ENCODE peak calls at places on chromosome 15, in four cellular contexts. One of them, this sample, is unnamed. For H3K4me1, the result is how much of the 10 kb centered on the place peaks cover.

GRCh38 chr15:68364028-68364659 is 67.8 kb downstream of the ITGA11 start:
- DNase-seq in Karpas-422: no peak
- DNase-seq in body of pancreas: no peak
- DNase-seq in heart left ventricle: peak
- DNase-seq in this sample: no peak

GRCh38 chr15:50884583-50884982 is 23.9 kb upstream of the AP4E1 start:
- DNase-seq in body of pancreas: no peak
- DNase-seq in heart left ventricle: no peak
- DNase-seq in Karpas-422: no peak
- DNase-seq in this sample: no peak

GRCh38 chr15:45892182-45892581 is 257.4 kb downstream of the SQOR start:
- DNase-seq in heart left ventricle: no peak
- DNase-seq in Karpas-422: no peak
- DNase-seq in body of pancreas: peak
- DNase-seq in this sample: no peak

GRCh38 chr15:45338417-45338816 is 39.9 kb downstream of the GATM start:
- DNase-seq in body of pancreas: no peak
- DNase-seq in Karpas-422: no peak
- DNase-seq in heart left ventricle: no peak
- DNase-seq in this sample: no peak

GRCh38 chr15:70555713-70556112 is 207.6 kb downstream of the UACA start:
- DNase-seq in body of pancreas: no peak
- DNase-seq in heart left ventricle: no peak
- DNase-seq in Karpas-422: no peak
- DNase-seq in this sample: no peak

GRCh38 chr15:98740295-98740694 is 92.0 kb downstream of the IGF1R start:
- DNase-seq in heart left ventricle: no peak
- DNase-seq in Karpas-422: no peak
- DNase-seq in body of pancreas: no peak
- DNase-seq in this sample: no peak

GRCh38 chr15:89630260-89630659 is 25.0 kb downstream of the KIF7 start:
- DNase-seq in Karpas-422: no peak
- DNase-seq in heart left ventricle: no peak
- DNase-seq in body of pancreas: no peak
- DNase-seq in this sample: no peak

GRCh38 chr15:65377105-65377975 is 462 bp downstream of the IGDCC3 start:
- DNase-seq in heart left ventricle: no peak
- DNase-seq in Karpas-422: no peak
- DNase-seq in body of pancreas: no peak
- DNase-seq in this sample: no peak

GRCh38 chr15:75036269-75036668 is 12.9 kb downstream of the PPCDC start:
- DNase-seq in body of pancreas: peak
- DNase-seq in Karpas-422: no peak
- DNase-seq in heart left ventricle: no peak
- DNase-seq in this sample: no peak

GRCh38 chr15:85929786-85930185 is 135.1 kb upstream of the KLHL25 start:
- DNase-seq in Karpas-422: no peak
- DNase-seq in body of pancreas: no peak
- DNase-seq in heart left ventricle: no peak
- DNase-seq in this sample: no peak

GRCh38 chr15:26179906-26180305 is 316.8 kb upstream of the ATP10A start:
- DNase-seq in body of pancreas: no peak
- DNase-seq in Karpas-422: no peak
- DNase-seq in heart left ventricle: no peak
- DNase-seq in this sample: no peak

GRCh38 chr15:89371145-89372044 is 36.8 kb upstream of the POLG start:
- DNase-seq in body of pancreas: no peak
- DNase-seq in Karpas-422: no peak
- DNase-seq in heart left ventricle: no peak
- DNase-seq in this sample: no peak

GRCh38 chr15:69390575-69390974 is 23.6 kb upstream of the KIF23 start:
- DNase-seq in heart left ventricle: no peak
- DNase-seq in Karpas-422: no peak
- DNase-seq in body of pancreas: no peak
- DNase-seq in this sample: no peak

GRCh38 chr15:63070681-63071129 is 28.2 kb downstream of the TPM1 start:
- DNase-seq in Karpas-422: no peak
- DNase-seq in body of pancreas: no peak
- DNase-seq in heart left ventricle: no peak
- DNase-seq in this sample: no peak
- H3K4me1 ChIP-seq in Karpas-422: under half
- H3K4me1 ChIP-seq in body of pancreas: under half
- H3K4me1 ChIP-seq in heart left ventricle: under half
- H3K4me1 ChIP-seq in this sample: under half

DNA sequence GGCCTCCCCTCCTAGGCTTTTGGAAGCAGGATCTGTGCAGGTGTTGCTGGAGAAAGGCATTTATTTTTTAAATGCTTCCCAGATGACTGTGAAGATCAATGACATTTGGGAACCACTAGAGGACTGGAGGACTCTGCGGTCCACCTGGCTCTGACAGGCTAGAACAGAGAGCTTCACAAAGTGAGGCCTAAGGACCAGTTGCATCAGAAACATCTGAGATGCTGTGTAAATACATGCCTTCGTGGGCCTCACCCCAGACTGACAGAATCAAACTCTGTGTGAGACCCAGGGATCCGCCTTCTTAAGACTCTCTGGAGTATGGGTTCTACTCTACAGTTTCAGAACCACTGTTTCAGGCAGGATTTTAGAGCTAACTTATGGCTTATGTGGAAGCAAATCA is 105.0 kb upstream of the ICE2 start:
- DNase-seq in body of pancreas: no peak
- DNase-seq in heart left ventricle: no peak
- DNase-seq in Karpas-422: peak
- DNase-seq in this sample: no peak
- H3K4me1 ChIP-seq in body of pancreas: half or more
- H3K4me1 ChIP-seq in heart left ventricle: under half
- H3K4me1 ChIP-seq in Karpas-422: under half
- H3K4me1 ChIP-seq in this sample: under half

GRCh38 chr15:31367021-31367729 is 40.5 kb downstream of the KLF13 start:
- DNase-seq in heart left ventricle: no peak
- DNase-seq in Karpas-422: no peak
- DNase-seq in body of pancreas: peak
- DNase-seq in this sample: no peak
- H3K4me1 ChIP-seq in heart left ventricle: half or more
- H3K4me1 ChIP-seq in Karpas-422: under half
- H3K4me1 ChIP-seq in body of pancreas: half or more
- H3K4me1 ChIP-seq in this sample: under half

GRCh38 chr15:67096536-67097294 is 31.3 kb downstream of the SMAD3 start:
- DNase-seq in Karpas-422: peak
- DNase-seq in body of pancreas: no peak
- DNase-seq in heart left ventricle: no peak
- DNase-seq in this sample: no peak

GRCh38 chr15:67097893-67098740 is 32.7 kb downstream of the SMAD3 start:
- DNase-seq in Karpas-422: no peak
- DNase-seq in heart left ventricle: peak
- DNase-seq in body of pancreas: no peak
- DNase-seq in this sample: no peak

GRCh38 chr15:67097424-67097823 is 32.0 kb downstream of the SMAD3 start:
- DNase-seq in Karpas-422: no peak
- DNase-seq in body of pancreas: no peak
- DNase-seq in heart left ventricle: no peak
- DNase-seq in this sample: no peak

GRCh38 chr15:67094001-67094826 is 28.8 kb downstream of the SMAD3 start:
- DNase-seq in Karpas-422: peak
- DNase-seq in heart left ventricle: no peak
- DNase-seq in body of pancreas: no peak
- DNase-seq in this sample: no peak

DNA sequence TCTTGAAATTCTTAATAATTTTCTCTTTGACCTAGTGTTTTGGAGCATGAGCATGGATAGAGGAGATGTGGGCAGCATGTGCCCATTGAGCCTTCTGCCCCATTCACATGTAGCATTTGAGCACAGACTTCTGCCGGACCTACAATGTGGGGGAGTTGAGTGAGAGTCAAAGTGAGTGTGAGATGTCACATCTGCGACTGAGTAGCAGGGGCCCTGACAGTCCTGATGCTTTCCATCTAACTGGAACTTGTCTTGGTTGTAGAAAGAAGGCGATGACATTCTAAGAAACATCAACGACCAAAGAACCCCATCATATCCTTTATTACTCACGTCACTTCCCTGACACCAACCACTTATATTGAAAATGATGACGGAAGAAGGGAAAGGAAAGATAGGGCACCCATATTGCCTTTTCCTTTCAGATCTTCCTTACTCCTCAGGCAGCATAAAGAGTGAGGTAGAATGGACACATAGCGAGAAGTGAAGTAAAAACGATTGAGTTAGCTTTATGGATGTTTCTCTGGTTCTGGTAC is 30.5 kb downstream of the SMAD3 start:
- DNase-seq in body of pancreas: no peak
- DNase-seq in heart left ventricle: no peak
- DNase-seq in Karpas-422: peak
- DNase-seq in this sample: no peak
- H3K4me1 ChIP-seq in body of pancreas: under half
- H3K4me1 ChIP-seq in heart left ventricle: under half
- H3K4me1 ChIP-seq in Karpas-422: half or more
- H3K4me1 ChIP-seq in this sample: under half

DNA sequence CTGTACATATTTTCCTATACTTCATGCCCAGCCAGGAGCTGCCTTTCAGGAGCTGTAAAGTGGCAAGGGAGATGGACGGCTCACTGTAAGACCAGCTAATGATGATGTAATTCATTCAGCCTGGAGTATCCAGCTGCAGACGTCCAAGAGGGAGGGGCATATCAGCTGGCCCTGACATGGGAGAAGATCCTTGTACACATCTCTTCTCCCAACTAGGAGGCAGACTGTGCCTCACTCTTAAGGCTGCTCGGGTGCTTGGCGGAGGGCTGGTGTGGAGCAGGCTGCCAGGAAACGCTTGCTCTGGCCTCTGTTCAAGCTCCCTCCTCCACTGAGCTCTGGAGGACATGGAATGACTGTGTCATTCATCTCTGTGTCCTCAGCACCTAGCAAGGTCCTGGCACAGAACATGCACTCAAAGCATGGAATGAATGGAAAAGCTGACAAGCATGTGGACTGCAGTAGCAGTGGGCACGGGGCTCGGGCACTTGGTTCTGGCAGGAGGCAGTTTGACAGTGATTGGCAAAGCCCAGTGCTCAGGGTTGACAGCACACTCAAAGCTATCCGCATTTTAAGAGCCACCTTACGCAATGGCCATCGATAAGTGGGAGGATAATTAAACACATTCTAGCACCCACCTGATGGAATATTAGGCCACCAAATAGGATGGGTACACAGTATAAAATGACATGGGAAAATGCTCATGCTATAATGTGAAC is 72.4 kb downstream of the TBC1D2B start:
- DNase-seq in heart left ventricle: peak
- DNase-seq in body of pancreas: peak
- DNase-seq in Karpas-422: no peak
- DNase-seq in this sample: no peak
- H3K4me1 ChIP-seq in heart left ventricle: under half
- H3K4me1 ChIP-seq in body of pancreas: half or more
- H3K4me1 ChIP-seq in Karpas-422: under half
- H3K4me1 ChIP-seq in this sample: under half

GRCh38 chr15:60395276-60396011 is 2.3 kb downstream of the ANXA2 start:
- DNase-seq in heart left ventricle: no peak
- DNase-seq in Karpas-422: no peak
- DNase-seq in body of pancreas: no peak
- DNase-seq in this sample: no peak
- H3K4me1 ChIP-seq in heart left ventricle: half or more
- H3K4me1 ChIP-seq in Karpas-422: under half
- H3K4me1 ChIP-seq in body of pancreas: half or more
- H3K4me1 ChIP-seq in this sample: half or more

DNA sequence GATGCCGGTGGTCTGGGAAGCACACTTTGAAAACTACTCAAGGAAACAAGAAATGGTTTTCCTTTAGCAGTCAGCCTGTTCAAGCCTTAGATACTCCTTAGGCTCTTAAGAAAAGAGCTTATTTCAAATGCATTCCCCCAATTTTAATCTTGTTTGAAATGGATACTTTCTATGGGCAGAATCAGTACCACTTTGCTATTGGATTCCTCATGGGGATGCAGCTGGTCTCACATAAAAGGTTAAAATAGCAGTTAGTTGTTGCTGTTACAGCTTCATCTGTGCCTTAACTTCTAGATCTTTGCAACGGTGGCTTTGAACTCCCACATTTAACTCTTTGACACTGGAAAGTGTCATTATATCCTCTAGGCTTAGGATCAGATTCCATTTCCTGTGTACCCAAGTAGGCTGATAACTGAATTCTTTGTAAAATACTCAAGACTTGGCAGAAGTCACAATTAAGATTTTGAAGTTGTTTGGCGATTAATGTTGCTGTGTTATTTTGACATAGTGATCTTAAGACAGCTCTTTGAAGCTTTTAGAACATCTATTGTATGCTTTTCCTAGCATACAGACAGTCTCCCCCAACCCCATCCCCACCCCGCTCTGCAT is 2.2 kb downstream of the THBS1 start:
- DNase-seq in Karpas-422: no peak
- DNase-seq in body of pancreas: no peak
- DNase-seq in heart left ventricle: no peak
- DNase-seq in this sample: no peak
- H3K4me1 ChIP-seq in Karpas-422: under half
- H3K4me1 ChIP-seq in body of pancreas: under half
- H3K4me1 ChIP-seq in heart left ventricle: under half
- H3K4me1 ChIP-seq in this sample: under half

GRCh38 chr15:79089890-79090486 is 592 bp downstream of the RASGRF1 start:
- DNase-seq in heart left ventricle: no peak
- DNase-seq in Karpas-422: no peak
- DNase-seq in body of pancreas: no peak
- DNase-seq in this sample: no peak
- H3K4me1 ChIP-seq in heart left ventricle: under half
- H3K4me1 ChIP-seq in Karpas-422: under half
- H3K4me1 ChIP-seq in body of pancreas: under half
- H3K4me1 ChIP-seq in this sample: under half

DNA sequence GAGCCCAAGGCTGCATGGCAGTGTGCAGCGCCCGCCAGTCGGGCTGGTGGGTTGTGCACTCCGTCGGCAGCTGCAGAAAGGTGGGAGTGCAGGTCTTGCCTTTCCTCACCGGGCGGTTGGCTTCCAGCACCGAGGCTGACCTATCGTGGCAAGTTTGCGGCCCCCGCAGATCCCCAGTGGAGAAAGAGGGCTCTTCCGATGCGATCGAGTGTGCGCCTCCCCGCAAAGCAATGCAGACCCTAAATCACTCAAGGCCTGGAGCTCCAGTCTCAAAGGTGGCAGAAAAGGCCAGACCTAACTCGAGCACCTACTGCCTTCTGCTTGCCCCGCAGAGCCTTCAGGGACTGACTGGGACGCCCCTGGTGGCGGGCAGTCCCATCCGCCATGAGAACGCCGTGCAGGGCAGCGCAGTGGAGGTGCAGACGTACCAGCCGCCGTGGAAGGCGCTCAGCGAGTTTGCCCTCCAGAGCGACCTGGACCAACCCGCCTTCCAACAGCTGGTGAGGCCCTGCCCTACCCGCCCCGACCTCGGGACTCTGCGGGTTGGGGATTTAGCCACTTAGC is 4.3 kb downstream of the ISL2 start:
- DNase-seq in heart left ventricle: no peak
- DNase-seq in Karpas-422: no peak
- DNase-seq in body of pancreas: peak
- DNase-seq in this sample: no peak
- H3K4me1 ChIP-seq in heart left ventricle: under half
- H3K4me1 ChIP-seq in Karpas-422: under half
- H3K4me1 ChIP-seq in body of pancreas: half or more
- H3K4me1 ChIP-seq in this sample: half or more

This sample was measured in thoracic aorta.